ENCODE peak calls at places on chromosomes 16 and 17, in six cellular contexts. J, M, E, D, X and P are unnamed samples.

GRCh38 chr16:11353158-11353557 is 7.9 kb downstream of the RMI2 start:
- DNase-seq in J (no peak), M (no peak), E (no peak), D (no peak), X (no peak), P (no peak)

GRCh38 chr17:39863918-39864746 is at the start of gene IKZF3:
- DNase-seq in J (peak), M (peak), E (peak), D (peak), X (peak), P (peak)

GRCh38 chr16:71210-71539 is 1.3 kb downstream of the RHBDF1 start:
- DNase-seq in J (no peak), M (no peak), E (no peak), D (no peak), X (no peak), P (no peak)

GRCh38 chr17:64146418-64147109 is 16.6 kb upstream of the ERN1 start:
- DNase-seq in J (peak), M (peak), E (peak), D (peak), X (peak), P (no peak)

GRCh38 chr16:58128721-58129096 is 472 bp downstream of the CFAP20 start:
- DNase-seq in J (no peak), M (no peak), E (peak), D (no peak), X (no peak), P (no peak)

GRCh38 chr16:90008708-90009145 is 10.5 kb downstream of the DBNDD1 start:
- DNase-seq in J (no peak), M (no peak), E (no peak), D (no peak), X (no peak), P (no peak)

GRCh38 chr16:69412287-69412686 is 12.1 kb upstream of the CYB5B start:
- DNase-seq in J (no peak), M (no peak), E (no peak), D (no peak), X (no peak), P (no peak)

GRCh38 chr16:54277845-54278703 is 8.5 kb downstream of the IRX3 start:
- DNase-seq in J (no peak), M (no peak), E (peak), D (no peak), X (peak), P (no peak)

GRCh38 chr16:69351309-69352027 is at the start of gene TMED6:
- DNase-seq in J (no peak), M (no peak), E (no peak), D (no peak), X (peak), P (no peak)

GRCh38 chr17:80960037-80960796 is 31.4 kb upstream of the CHMP6 start:
- DNase-seq in J (no peak), M (no peak), E (no peak), D (no peak), X (no peak), P (no peak)

GRCh38 chr17:81131486-81132196 is 33.7 kb upstream of the PVALEF start:
- DNase-seq in J (no peak), M (no peak), E (no peak), D (no peak), X (peak), P (no peak)

GRCh38 chr16:57178296-57178695 is 7.5 kb downstream of the PSME3IP1 start:
- DNase-seq in J (no peak), M (no peak), E (no peak), D (no peak), X (no peak), P (no peak)

GRCh38 chr16:58102665-58103427 is 26.3 kb downstream of the CFAP20 start:
- DNase-seq in J (no peak), M (no peak), E (no peak), D (no peak), X (no peak), P (no peak)

DNA sequence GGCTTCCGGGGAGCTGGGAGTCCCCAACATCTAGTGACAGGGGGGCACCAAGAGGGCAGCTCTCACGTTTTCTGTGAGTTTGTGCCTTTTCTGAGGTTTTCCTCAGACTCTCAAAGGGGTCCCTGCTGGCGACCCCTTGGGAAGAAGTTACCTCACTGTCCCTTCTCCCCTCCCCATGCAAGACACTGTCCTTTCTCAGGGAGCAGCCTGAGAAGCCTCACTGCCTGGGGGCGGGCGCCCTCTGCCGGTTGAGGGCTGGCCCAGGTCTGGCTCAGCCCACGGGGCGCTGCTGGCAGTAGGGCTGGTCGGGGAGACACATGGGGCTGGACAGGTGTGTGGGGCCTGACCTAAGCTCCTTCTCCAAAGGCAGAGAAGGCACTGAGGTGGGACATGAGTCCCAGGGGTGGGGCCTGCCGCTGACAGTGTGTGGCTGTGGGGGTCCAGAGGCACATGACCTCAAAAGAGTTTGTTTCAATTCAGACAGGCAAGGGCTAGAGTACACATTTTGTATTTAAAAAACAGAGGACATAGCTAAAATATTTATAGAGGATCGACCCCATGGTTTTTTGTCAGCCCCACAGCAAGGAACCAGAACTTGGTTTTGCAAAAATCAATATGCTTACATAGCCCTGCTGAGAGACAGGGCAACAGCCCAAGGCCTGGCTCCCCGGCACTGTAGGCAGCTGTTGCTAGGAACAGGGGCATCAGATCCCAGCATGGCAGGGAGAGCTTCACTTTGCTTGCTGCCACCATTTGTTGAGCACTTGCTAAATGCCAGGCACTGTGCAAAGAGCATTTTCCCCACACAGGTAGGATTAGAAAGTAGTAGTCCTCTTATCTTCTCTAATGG is 18.5 kb upstream of the ALDH3A1 start:
- DNase-seq in J (peak), M (peak), E (peak), D (peak), X (peak), P (peak)
- TF ChIP-seq CTCF in J (peak), M (peak), E (peak), D (no peak), X (peak), P (peak)

DNA sequence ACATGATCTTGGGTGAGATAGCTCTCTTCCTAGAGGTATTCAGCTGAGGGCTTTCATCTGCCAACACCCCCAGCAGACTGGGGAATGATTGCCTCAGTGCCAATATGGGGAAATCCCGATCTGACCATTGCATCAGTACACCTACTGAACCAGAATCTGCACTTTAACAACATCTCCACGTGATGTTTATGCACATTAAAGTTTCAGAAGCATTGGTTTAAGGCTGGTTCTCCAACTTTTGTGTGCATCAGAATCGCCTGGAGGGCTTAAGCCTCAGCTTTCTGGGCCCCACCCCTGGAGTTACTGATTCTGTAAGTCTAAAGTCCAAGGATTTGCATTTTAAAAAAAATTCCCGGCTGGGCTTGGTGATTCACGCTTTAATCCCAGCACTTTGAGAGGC is 123.6 kb upstream of the MED13 start:
- DNase-seq in J (peak), M (no peak), E (peak), D (no peak), X (peak), P (no peak)
- TF ChIP-seq CTCF in J (no peak), M (no peak), E (no peak), D (no peak), X (no peak), P (no peak)

DNA sequence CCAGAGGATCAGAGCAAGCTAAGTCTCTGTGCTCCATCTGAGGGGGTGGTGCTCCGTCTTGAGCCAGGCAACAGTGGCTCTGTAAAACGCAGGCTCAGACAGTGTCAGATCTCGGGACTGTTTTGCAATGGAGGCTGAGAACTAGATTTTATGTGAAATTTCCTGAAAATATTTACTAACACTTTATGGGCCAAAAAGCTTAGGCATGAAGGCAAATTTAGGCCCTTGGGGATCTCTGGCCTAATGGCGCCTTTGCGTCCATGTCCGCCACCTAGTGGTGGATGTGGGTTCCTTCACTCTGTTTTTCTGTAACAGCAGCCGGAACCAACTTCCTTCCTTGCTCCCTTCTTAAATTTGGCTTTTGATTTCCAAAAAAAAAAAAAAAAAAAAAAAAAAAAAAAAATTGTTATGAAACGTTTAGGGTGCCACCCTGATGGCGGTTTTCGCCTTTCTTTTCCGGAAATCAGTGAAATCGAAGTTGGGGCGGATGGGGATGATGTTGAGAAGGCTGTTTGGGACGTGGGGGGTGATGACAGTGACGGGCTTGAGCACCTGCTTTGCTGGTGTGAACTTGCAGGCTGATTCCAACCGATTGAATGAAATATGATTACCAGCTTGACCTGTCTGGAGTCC is 14.0 kb upstream of the ELAC2 start:
- DNase-seq in J (peak), M (peak), E (peak), D (peak), X (peak), P (no peak)
- TF ChIP-seq CTCF in J (peak), M (peak), E (peak), D (no peak), X (peak), P (peak)

GRCh38 chr17:31524926-31525800 is 133.7 kb downstream of the RAB11FIP4 start:
- DNase-seq in J (peak), M (peak), E (peak), D (peak), X (peak), P (peak)

GRCh38 chr17:31522987-31523495 is 131.6 kb downstream of the RAB11FIP4 start:
- DNase-seq in J (no peak), M (no peak), E (no peak), D (no peak), X (no peak), P (peak)

GRCh38 chr17:31523862-31524730 is 132.6 kb downstream of the RAB11FIP4 start:
- DNase-seq in J (no peak), M (no peak), E (no peak), D (no peak), X (no peak), P (no peak)

GRCh38 chr17:31521632-31522283 is 130.3 kb downstream of the RAB11FIP4 start:
- DNase-seq in J (no peak), M (no peak), E (no peak), D (no peak), X (no peak), P (no peak)

GRCh38 chr17:31522284-31522931 is 130.9 kb downstream of the RAB11FIP4 start:
- DNase-seq in J (no peak), M (no peak), E (no peak), D (no peak), X (no peak), P (no peak)
- TF ChIP-seq CTCF in J (no peak), M (no peak), E (no peak), D (no peak), X (no peak), P (no peak)

GRCh38 chr17:17387461-17388362 is 84.5 kb downstream of the NT5M start:
- DNase-seq in J (no peak), M (no peak), E (peak), D (no peak), X (peak), P (no peak)
- TF ChIP-seq CTCF in J (peak), M (no peak), E (peak), D (no peak), X (peak), P (no peak)